ENCODE peak calls at places on chromosomes 1 and 21, in four cellular contexts. V is heart left ventricle; N is naive thymus-derived CD4-positive, alpha-beta T cell; K is neuronal stem cell. P is an unnamed sample.

GRCh38 chr1:26697441-26697977 is 1.7 kb downstream of the ARID1A start:
- DNase-seq in N (peak; percentile 15), K (no peak), V (no peak), P (no peak)

GRCh38 chr1:88646852-88647645 is 37.0 kb upstream of the PKN2 start:
- DNase-seq in V (no peak), K (no peak), N (no peak), P (no peak)

GRCh38 chr1:21149430-21149861 is 27.3 kb downstream of the EIF4G3 start:
- DNase-seq in N (no peak), V (no peak), K (no peak), P (no peak)

GRCh38 chr21:26057488-26058170 is 112.9 kb downstream of the APP start:
- DNase-seq in V (no peak), K (no peak), N (no peak), P (no peak)

GRCh38 chr1:16393255-16394177 is 26.5 kb downstream of the SZRD1 start:
- DNase-seq in V (peak; percentile 52), K (no peak), N (no peak), P (no peak)

GRCh38 chr1:211828584-211829342 is 1.8 kb downstream of the LPGAT1 start:
- DNase-seq in N (no peak), V (no peak), K (no peak), P (no peak)

GRCh38 chr1:177812144-177812543 is 157.7 kb downstream of the SEC16B start:
- DNase-seq in N (no peak), V (no peak), K (no peak), P (no peak)

GRCh38 chr1:162206749-162207635 is 137.5 kb downstream of the NOS1AP start:
- DNase-seq in V (peak; percentile 44), K (no peak), N (no peak), P (no peak)

GRCh38 chr1:201916649-201917249 is 28.1 kb downstream of the SHISA4 start:
- DNase-seq in N (no peak), V (peak; percentile 70), K (no peak), P (peak; percentile 89)

GRCh38 chr1:33334081-33334552 is 13.2 kb upstream of the A3GALT2 start:
- DNase-seq in V (peak; percentile 63), N (no peak), K (no peak), P (peak; percentile 95)

GRCh38 chr1:39105061-39105840 is 79.1 kb downstream of the NDUFS5 start:
- DNase-seq in V (peak; percentile 81), N (peak; percentile 49), K (no peak), P (no peak)

GRCh38 chr1:212242288-212242984 is 42.8 kb upstream of the PPP2R5A start:
- DNase-seq in V (no peak), N (no peak), K (no peak), P (no peak)

GRCh38 chr1:204102029-204102611 is 29.2 kb downstream of the SOX13 start:
- DNase-seq in K (no peak), V (no peak), N (no peak), P (no peak)

GRCh38 chr1:162233066-162233465 is 143.6 kb downstream of the SPATA46 start:
- DNase-seq in K (no peak), V (no peak), N (no peak), P (no peak)

GRCh38 chr1:55067022-55067781 is 27.9 kb downstream of the PCSK9 start:
- DNase-seq in K (no peak), N (no peak), V (peak; percentile 90), P (no peak)

GRCh38 chr1:167455786-167456446 is 62.4 kb downstream of the CD247 start:
- DNase-seq in N (peak; percentile 57), V (peak; percentile 51), K (peak; percentile 40), P (no peak)

GRCh38 chr1:54559111-54559548 is 11.1 kb downstream of the ACOT11 start:
- DNase-seq in V (no peak), K (no peak), N (no peak), P (peak; percentile 48)

GRCh38 chr1:233293556-233294446 is 1.7 kb downstream of the PCNX2 start:
- DNase-seq in N (no peak), K (no peak), V (no peak), P (no peak)

GRCh38 chr21:31108969-31109368 is 70.7 kb upstream of the KRTAP19-8 start:
- DNase-seq in K (no peak), V (no peak), N (no peak), P (no peak)

GRCh38 chr21:42255038-42255601 is 36.2 kb downstream of the ABCG1 start:
- DNase-seq in V (peak; percentile 17), K (no peak), N (no peak), P (no peak)

GRCh38 chr21:36825683-36826082 is 126.8 kb downstream of the SIM2 start:
- DNase-seq in V (no peak), N (no peak), K (no peak), P (no peak)

GRCh38 chr1:90045853-90046563 is 51.1 kb downstream of the ZNF326 start:
- DNase-seq in N (peak; percentile 3), K (peak; percentile 11), V (no peak), P (no peak)

GRCh38 chr1:192763756-192764155 is 45.1 kb upstream of the RGS2 start:
- DNase-seq in N (no peak), K (no peak), V (no peak), P (no peak)

GRCh38 chr1:191152776-191153175 is 675.1 kb upstream of the BRINP3 start:
- DNase-seq in V (no peak), N (no peak), K (no peak), P (no peak)

GRCh38 chr1:164637461-164638375 is 78.7 kb downstream of the PBX1 start:
- DNase-seq in N (no peak), K (no peak), V (peak; percentile 81), P (peak; percentile 77)

GRCh38 chr1:110594466-110595076 is 11.6 kb downstream of the KCNA2 start:
- DNase-seq in V (no peak), N (no peak), K (no peak), P (no peak)

GRCh38 chr1:62311473-62311943 is 7.7 kb downstream of the KANK4 start:
- DNase-seq in K (no peak), V (no peak), N (no peak), P (no peak)

GRCh38 chr1:71296551-71296950 is 215.7 kb upstream of the ZRANB2 start:
- DNase-seq in N (no peak), K (no peak), V (no peak), P (no peak)

GRCh38 chr1:198072177-198072576 is 84.6 kb upstream of the NEK7 start:
- DNase-seq in V (no peak), K (no peak), N (no peak), P (no peak)

GRCh38 chr21:45393833-45394638 is 10.9 kb upstream of the COL18A1 start:
- DNase-seq in K (no peak), N (no peak), V (peak; percentile 14), P (no peak)

GRCh38 chr1:203463469-203464062 is 12.0 kb upstream of the PRELP start:
- DNase-seq in K (no peak), V (no peak), N (no peak), P (no peak)

GRCh38 chr1:178928041-178928440 is 57.2 kb upstream of the ANGPTL1 start:
- DNase-seq in V (no peak), N (no peak), K (no peak), P (no peak)

GRCh38 chr1:168636642-168637111 is 60.3 kb downstream of the XCL1 start:
- DNase-seq in K (no peak), N (no peak), V (peak; percentile 39), P (peak; percentile 66)

GRCh38 chr1:22888320-22889075 is 84.2 kb downstream of the LACTBL1 start:
- DNase-seq in V (no peak), N (no peak), K (no peak), P (no peak)

GRCh38 chr1:111234258-111234657 is 6.7 kb downstream of the CHI3L2 start:
- DNase-seq in V (no peak), N (no peak), K (no peak), P (no peak)

GRCh38 chr1:200381256-200381980 is 28.4 kb downstream of the ZNF281 start:
- DNase-seq in K (no peak), V (no peak), N (no peak), P (no peak)

GRCh38 chr21:17693801-17694200 is 81.1 kb upstream of the BTG3 start:
- DNase-seq in K (no peak), V (no peak), N (no peak), P (no peak)

GRCh38 chr1:31782066-31782762 is 18.1 kb upstream of the ADGRB2 start:
- DNase-seq in K (no peak), N (no peak), V (peak; percentile 33), P (no peak)

GRCh38 chr1:31779687-31780086 is 15.5 kb upstream of the ADGRB2 start:
- DNase-seq in N (no peak), V (peak; percentile 8), K (no peak), P (no peak)

GRCh38 chr1:31782766-31783410 is 18.7 kb upstream of the ADGRB2 start:
- DNase-seq in N (no peak), K (no peak), V (peak; percentile 26), P (no peak)

GRCh38 chr1:31780632-31781031 is 16.5 kb upstream of the ADGRB2 start:
- DNase-seq in N (no peak), K (no peak), V (peak; percentile 4), P (no peak)

DNA sequence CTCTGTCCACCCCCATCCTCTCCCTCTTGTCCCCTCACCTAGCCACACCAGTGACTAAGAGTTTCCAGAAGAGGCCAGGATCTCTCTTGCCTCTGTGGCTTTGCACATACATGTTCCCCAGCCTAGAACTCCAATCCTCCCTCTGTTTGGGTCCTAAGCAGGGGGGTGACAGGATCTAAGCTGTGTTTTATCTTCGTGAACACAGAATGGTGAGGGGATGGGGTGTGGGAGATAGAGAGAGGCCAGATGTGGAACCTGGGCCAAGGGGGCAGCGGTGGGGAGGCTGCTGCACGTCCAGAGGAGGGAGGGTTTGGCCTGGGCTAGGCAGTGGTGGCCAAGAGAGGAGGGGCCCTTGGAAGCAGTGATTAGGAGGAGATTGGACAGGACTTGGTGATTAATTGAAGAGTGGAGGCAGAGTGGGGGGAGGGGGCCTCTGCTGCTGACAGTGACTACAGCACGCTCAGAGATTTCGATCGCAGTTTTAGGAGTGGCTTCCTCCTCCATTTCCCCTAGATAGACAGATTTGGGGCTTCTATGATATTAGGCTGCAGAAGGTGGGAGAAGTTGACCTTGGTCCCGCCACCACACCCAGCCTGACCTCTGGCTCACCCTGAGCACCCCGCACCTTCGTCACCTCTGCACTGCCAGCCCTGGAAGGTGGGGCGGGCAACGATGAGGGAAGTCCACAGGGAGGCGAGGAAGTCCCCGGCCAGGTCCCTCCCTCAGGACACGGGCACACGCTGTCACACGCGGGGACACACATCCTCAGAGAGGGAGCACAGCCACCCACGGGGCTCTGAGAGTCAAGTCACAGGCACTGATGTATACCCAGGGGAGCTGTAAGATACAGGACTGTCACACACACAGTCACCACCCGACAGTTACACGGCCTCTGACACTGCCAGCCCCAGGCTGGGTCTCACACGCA is 17.3 kb upstream of the ADGRB2 start:
- DNase-seq in V (peak; percentile 24), N (no peak), K (no peak), P (no peak)
- H3K4me1 ChIP-seq in V (peaks cover 13% of the 10 kb centered on the region), N (no peaks in the 10 kb centered on the region), K (peaks cover 25% of the 10 kb centered on the region), P (peaks cover 20% of the 10 kb centered on the region)

GRCh38 chr1:214455971-214456867 is 95.2 kb downstream of the PTPN14 start:
- DNase-seq in V (no peak), K (no peak), N (no peak), P (no peak)
- H3K27ac ChIP-seq in V (no peak overlapping the region), K (no peak overlapping the region), N (no peak overlapping the region), P (no peak overlapping the region)

GRCh38 chr1:17433261-17433660 is 6.2 kb downstream of the RCC2 start:
- DNase-seq in K (no peak), N (no peak), V (no peak), P (no peak)
- H3K4me1 ChIP-seq in K (peaks cover 11% of the 10 kb centered on the region), N (peaks cover 8% of the 10 kb centered on the region), V (peaks cover 9% of the 10 kb centered on the region), P (peaks cover 16% of the 10 kb centered on the region)

DNA sequence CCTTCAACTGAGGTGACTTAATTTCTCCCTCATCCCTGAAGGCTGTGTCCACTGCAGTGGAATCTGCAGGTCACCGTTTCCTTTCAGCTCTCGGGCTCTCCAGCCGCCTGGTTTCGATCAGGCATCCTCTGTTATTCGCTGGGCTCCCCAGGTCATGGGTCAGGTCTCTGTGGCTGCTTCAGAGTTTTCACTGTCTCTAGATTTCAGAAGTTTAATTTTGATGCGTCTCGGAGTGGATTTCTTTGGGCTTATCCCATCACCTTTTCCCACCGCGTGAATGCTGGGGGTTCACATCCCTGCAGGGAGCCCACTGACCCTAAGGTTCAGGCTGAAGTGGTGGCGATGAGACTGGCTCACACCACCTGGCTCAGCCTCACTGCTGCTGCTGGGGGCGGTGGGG is 3.3 kb downstream of the ACTRT2 start:
- DNase-seq in K (no peak), V (no peak), N (no peak), P (no peak)
- H3K27ac ChIP-seq in K (no peak overlapping the region), V (no peak overlapping the region), N (no peak overlapping the region), P (no peak overlapping the region)

P was measured in right atrium auricular region.